ENCODE peak calls at places on chromosomes 6 and 20, in five cellular contexts. O is dermis microvascular lymphatic vessel endothelial cell; P is SW 1271; N is CD4-positive, alpha-beta T cell; Z is SW480. X is an unnamed sample.

GRCh38 chr6:139577991-139578604 is 203.7 kb upstream of the CITED2 start:
- DNase-seq in O (no peak), Z (peak; percentile 63), N (no peak), P (no peak), X (peak; percentile 69)

GRCh38 chr20:38997622-38998021 is 35.5 kb downstream of the DHX35 start:
- DNase-seq in P (no peak), N (no peak), Z (peak; percentile 96), O (no peak), X (no peak)

GRCh38 chr6:140909620-140910019 is 1223.1 kb upstream of the GJE1 start:
- DNase-seq in P (no peak), Z (no peak), O (no peak), N (no peak), X (no peak)

GRCh38 chr6:101458341-101458740 is 64.8 kb downstream of the GRIK2 start:
- DNase-seq in Z (no peak), P (no peak), O (no peak), N (no peak), X (no peak)

GRCh38 chr6:150251566-150252186 is 108.8 kb downstream of the PPP1R14C start:
- DNase-seq in O (no peak), N (no peak), P (no peak), Z (no peak), X (no peak)

GRCh38 chr20:4150095-4150492 is 134.7 kb upstream of the RNF24 start:
- DNase-seq in Z (no peak), O (no peak), N (no peak), P (peak; percentile 38), X (peak; percentile 58)

GRCh38 chr20:4234128-4234527 is 218.8 kb upstream of the RNF24 start:
- DNase-seq in N (no peak), Z (no peak), O (no peak), P (no peak), X (no peak)

GRCh38 chr6:52454556-52454955 is 34.4 kb downstream of the EFHC1 start:
- DNase-seq in Z (peak; percentile 2), P (peak; percentile 10), O (no peak), N (no peak), X (no peak)

GRCh38 chr6:36235309-36235708 is 34.6 kb upstream of the PNPLA1 start:
- DNase-seq in P (no peak), N (no peak), Z (no peak), O (no peak), X (no peak)

GRCh38 chr6:165662041-165662491 is 975 bp downstream of the PDE10A start:
- DNase-seq in P (no peak), Z (no peak), O (no peak), N (no peak), X (peak; percentile 36)

GRCh38 chr6:17725083-17725482 is 18.4 kb upstream of the NUP153 start:
- DNase-seq in Z (peak; percentile 7), O (peak; percentile 28), N (no peak), P (no peak), X (peak; percentile 48)

GRCh38 chr6:134145786-134146185 is 93.4 kb upstream of the SLC2A12 start:
- DNase-seq in O (no peak), Z (no peak), N (no peak), P (no peak), X (no peak)

GRCh38 chr6:146410851-146411595 is 132.6 kb upstream of the RAB32 start:
- DNase-seq in P (no peak), Z (no peak), O (no peak), N (no peak), X (no peak)

GRCh38 chr6:47075741-47076421 is 33.7 kb upstream of the ADGRF1 start:
- DNase-seq in O (no peak), N (no peak), Z (no peak), P (no peak), X (no peak)

GRCh38 chr20:46277602-46278001 is 30.7 kb downstream of the CDH22 start:
- DNase-seq in N (no peak), P (no peak), Z (no peak), O (no peak), X (no peak)

GRCh38 chr20:35695245-35695749 is 3.9 kb downstream of the NFS1 start:
- DNase-seq in N (no peak), P (no peak), O (no peak), Z (no peak), X (no peak)

GRCh38 chr20:54362283-54362682 is 113.1 kb upstream of the DOK5 start:
- DNase-seq in P (no peak), Z (no peak), N (no peak), O (no peak), X (no peak)

GRCh38 chr20:31987744-31988143 is 19.8 kb downstream of the XKR7 start:
- DNase-seq in O (peak; percentile 69), Z (no peak), P (peak; percentile 27), N (no peak), X (peak; percentile 46)

GRCh38 chr20:50717974-50718761 is 13.2 kb upstream of the PARD6B start:
- DNase-seq in Z (no peak), P (no peak), N (no peak), O (no peak), X (no peak)

GRCh38 chr6:142888461-142888860 is 56.5 kb downstream of the HIVEP2 start:
- DNase-seq in O (no peak), Z (no peak), P (no peak), N (no peak), X (no peak)

GRCh38 chr20:57061058-57061900 is 205.2 kb downstream of the BMP7 start:
- DNase-seq in N (no peak), O (no peak), P (peak; percentile 23), Z (peak; percentile 39), X (peak; percentile 67)

X was measured in hepatocyte.